ENCODE peak calls at places on chromosomes 16 and 17, in five cellular contexts. One of them, this sample, is unnamed.
A peak's percentile ranks its signal among the peaks of the same experiment; 100 is the strongest.

GRCh38 chr17:61211233-61211632 is 188.4 kb upstream of the TBX2 start:
- DNase-seq in neural crest cell: no peak
- DNase-seq in neural progenitor cell: peak; percentile 63
- DNase-seq in GM12878: no peak
- DNase-seq in upper lobe of right lung: no peak
- DNase-seq in this sample: no peak

GRCh38 chr17:78127240-78127887 is 1.2 kb downstream of the TMC6 start:
- DNase-seq in neural crest cell: peak; percentile 68
- DNase-seq in neural progenitor cell: peak; percentile 50
- DNase-seq in GM12878: no peak
- DNase-seq in upper lobe of right lung: peak; percentile 91
- DNase-seq in this sample: no peak

GRCh38 chr17:2860045-2860444 is 63.8 kb downstream of the RAP1GAP2 start:
- DNase-seq in neural crest cell: no peak
- DNase-seq in neural progenitor cell: no peak
- DNase-seq in GM12878: no peak
- DNase-seq in upper lobe of right lung: no peak
- DNase-seq in this sample: no peak

GRCh38 chr16:27214084-27214961 is 11.0 kb downstream of the KDM8 start:
- DNase-seq in neural crest cell: no peak
- DNase-seq in neural progenitor cell: no peak
- DNase-seq in GM12878: no peak
- DNase-seq in upper lobe of right lung: no peak
- DNase-seq in this sample: no peak

GRCh38 chr17:27326051-27326450 is 32.1 kb downstream of the WSB1 start:
- DNase-seq in neural crest cell: no peak
- DNase-seq in neural progenitor cell: no peak
- DNase-seq in GM12878: no peak
- DNase-seq in upper lobe of right lung: no peak
- DNase-seq in this sample: no peak

GRCh38 chr16:4425378-4426020 is at the start of gene DNAJA3:
- DNase-seq in neural crest cell: peak; percentile 81
- DNase-seq in neural progenitor cell: peak; percentile 98
- DNase-seq in GM12878: peak; percentile 91
- DNase-seq in upper lobe of right lung: peak; percentile 97
- DNase-seq in this sample: peak; percentile 75

GRCh38 chr17:57370051-57370581 is 113.8 kb downstream of the MSI2 start:
- DNase-seq in neural crest cell: no peak
- DNase-seq in neural progenitor cell: peak; percentile 18
- DNase-seq in GM12878: no peak
- DNase-seq in upper lobe of right lung: no peak
- DNase-seq in this sample: no peak

GRCh38 chr16:87959391-87959968 is 8.2 kb downstream of the BANP start:
- DNase-seq in neural crest cell: no peak
- DNase-seq in neural progenitor cell: no peak
- DNase-seq in GM12878: no peak
- DNase-seq in upper lobe of right lung: peak; percentile 65
- DNase-seq in this sample: no peak

GRCh38 chr17:60646701-60647100 is 30.9 kb upstream of the BCAS3 start:
- DNase-seq in neural crest cell: no peak
- DNase-seq in neural progenitor cell: no peak
- DNase-seq in GM12878: no peak
- DNase-seq in upper lobe of right lung: no peak
- DNase-seq in this sample: no peak

GRCh38 chr17:79997004-79997673 is 38.5 kb downstream of the TBC1D16 start:
- DNase-seq in neural crest cell: no peak
- DNase-seq in neural progenitor cell: no peak
- DNase-seq in GM12878: peak; percentile 45
- DNase-seq in upper lobe of right lung: no peak
- DNase-seq in this sample: no peak

GRCh38 chr17:72608436-72608835 is 484.1 kb downstream of the SLC39A11 start:
- DNase-seq in neural crest cell: no peak
- DNase-seq in neural progenitor cell: no peak
- DNase-seq in GM12878: no peak
- DNase-seq in upper lobe of right lung: no peak
- DNase-seq in this sample: no peak

GRCh38 chr17:57817299-57817698 is 32.5 kb downstream of the MRPS23 start:
- DNase-seq in neural crest cell: no peak
- DNase-seq in neural progenitor cell: no peak
- DNase-seq in GM12878: no peak
- DNase-seq in upper lobe of right lung: no peak
- DNase-seq in this sample: no peak

GRCh38 chr16:53061701-53062159 is 6.9 kb downstream of the CHD9 start:
- DNase-seq in neural crest cell: no peak
- DNase-seq in neural progenitor cell: no peak
- DNase-seq in GM12878: peak; percentile 96
- DNase-seq in upper lobe of right lung: peak; percentile 77
- DNase-seq in this sample: no peak

GRCh38 chr17:39643271-39643670 is 6.3 kb downstream of the STARD3 start:
- DNase-seq in neural crest cell: no peak
- DNase-seq in neural progenitor cell: no peak
- DNase-seq in GM12878: no peak
- DNase-seq in upper lobe of right lung: no peak
- DNase-seq in this sample: no peak

GRCh38 chr17:78993241-78993956 is 13.7 kb upstream of the LGALS3BP start:
- DNase-seq in neural crest cell: peak; percentile 68
- DNase-seq in neural progenitor cell: peak; percentile 69
- DNase-seq in GM12878: no peak
- DNase-seq in upper lobe of right lung: peak; percentile 69
- DNase-seq in this sample: peak; percentile 79

GRCh38 chr16:23504453-23505179 is 5.7 kb downstream of the GGA2 start:
- DNase-seq in neural crest cell: no peak
- DNase-seq in neural progenitor cell: peak; percentile 77
- DNase-seq in GM12878: peak; percentile 77
- DNase-seq in upper lobe of right lung: peak; percentile 81
- DNase-seq in this sample: peak; percentile 42

GRCh38 chr17:33682622-33683021 is 389.5 kb upstream of the ASIC2 start:
- DNase-seq in neural crest cell: no peak
- DNase-seq in neural progenitor cell: no peak
- DNase-seq in GM12878: no peak
- DNase-seq in upper lobe of right lung: no peak
- DNase-seq in this sample: no peak

DNA sequence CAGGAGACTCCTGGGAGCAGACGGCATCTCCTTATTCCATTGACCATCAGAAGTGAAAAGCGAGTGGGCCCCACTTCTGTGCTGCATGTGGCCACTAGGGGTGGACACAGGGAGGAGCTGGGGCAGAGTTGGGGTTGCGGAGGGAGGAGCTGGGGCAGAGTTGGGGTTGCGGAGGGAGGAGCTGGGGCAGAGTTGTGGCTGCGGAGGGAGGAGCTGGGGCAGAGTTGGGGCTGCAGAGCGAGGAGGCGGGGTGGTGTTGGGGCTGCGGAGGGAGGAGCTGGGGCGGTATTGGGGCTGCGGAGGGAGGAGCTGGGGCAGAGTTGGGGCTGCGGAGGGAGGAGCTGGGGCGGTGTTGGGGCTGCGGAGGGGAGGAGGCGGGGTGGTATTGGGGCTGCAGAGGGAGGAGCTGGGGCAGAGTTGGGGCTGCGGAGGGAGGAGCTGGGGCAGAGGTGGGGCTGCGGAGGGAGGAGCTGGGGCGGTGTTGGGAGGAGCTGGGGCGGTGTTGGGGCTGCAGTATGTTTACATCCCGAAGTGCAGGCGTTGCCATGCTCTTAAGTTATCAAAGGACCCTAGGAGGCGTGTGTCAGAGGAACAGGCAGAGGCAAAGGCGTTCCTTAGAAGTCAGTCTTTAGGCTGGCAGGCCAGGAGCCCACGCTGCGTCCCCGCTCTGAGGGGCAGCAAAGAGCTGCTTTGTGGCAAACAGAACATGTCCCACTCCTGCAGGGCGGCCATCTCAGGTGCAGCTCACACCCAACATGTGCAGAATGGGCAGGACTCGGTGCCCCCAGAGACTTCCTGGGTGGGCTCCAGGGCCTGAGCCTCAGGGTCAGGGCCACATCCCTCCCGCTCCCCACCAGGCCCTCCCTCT is 76.0 kb downstream of the ZNF778 start:
- DNase-seq in neural crest cell: no peak
- DNase-seq in neural progenitor cell: peak; percentile 52
- DNase-seq in GM12878: no peak
- DNase-seq in upper lobe of right lung: no peak
- DNase-seq in this sample: no peak
- TF ChIP-seq CTCF in neural crest cell: no peak
- TF ChIP-seq CTCF in neural progenitor cell: peak; percentile 42
- TF ChIP-seq CTCF in GM12878: no peak
- TF ChIP-seq CTCF in upper lobe of right lung: no peak
- TF ChIP-seq CTCF in this sample: no peak

GRCh38 chr16:2854700-2855309 is 3.2 kb downstream of the PRSS22 start:
- DNase-seq in neural crest cell: peak; percentile 26
- DNase-seq in neural progenitor cell: no peak
- DNase-seq in GM12878: no peak
- DNase-seq in upper lobe of right lung: no peak
- DNase-seq in this sample: no peak
- TF ChIP-seq CTCF in neural crest cell: peak; percentile 68
- TF ChIP-seq CTCF in neural progenitor cell: peak; percentile 61
- TF ChIP-seq CTCF in GM12878: no peak
- TF ChIP-seq CTCF in upper lobe of right lung: peak; percentile 43
- TF ChIP-seq CTCF in this sample: no peak

GRCh38 chr16:46689492-46690280 is at the start of gene ORC6:
- DNase-seq in neural crest cell: peak; percentile 96
- DNase-seq in neural progenitor cell: peak; percentile 98
- DNase-seq in GM12878: no peak
- DNase-seq in upper lobe of right lung: peak; percentile 99
- DNase-seq in this sample: peak; percentile 99
- TF ChIP-seq CTCF in neural crest cell: peak; percentile 60
- TF ChIP-seq CTCF in neural progenitor cell: peak; percentile 60
- TF ChIP-seq CTCF in GM12878: peak; percentile 54
- TF ChIP-seq CTCF in upper lobe of right lung: peak; percentile 29
- TF ChIP-seq CTCF in this sample: no peak

DNA sequence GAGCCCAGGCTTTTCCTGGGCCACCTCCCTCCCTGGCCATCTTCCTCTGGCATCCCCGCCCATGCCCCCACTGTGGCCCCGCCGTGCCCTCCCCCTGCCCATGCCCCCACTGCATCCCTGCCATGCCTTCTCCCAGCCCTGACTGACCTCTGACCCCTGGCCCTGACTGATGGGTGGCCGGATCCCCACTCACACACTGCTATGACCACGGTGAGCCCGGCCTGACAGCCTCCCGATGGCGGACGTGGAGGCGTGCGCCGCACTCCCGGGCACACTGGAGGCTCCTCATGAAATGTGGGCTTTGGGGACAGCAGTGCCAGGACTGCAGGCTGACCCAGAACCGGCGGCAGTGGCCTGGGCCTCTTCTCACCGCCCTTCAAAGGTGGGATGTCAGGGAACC is 10.6 kb upstream of the C1QTNF8 start:
- DNase-seq in neural crest cell: no peak
- DNase-seq in neural progenitor cell: no peak
- DNase-seq in GM12878: no peak
- DNase-seq in upper lobe of right lung: no peak
- DNase-seq in this sample: no peak
- TF ChIP-seq CTCF in neural crest cell: no peak
- TF ChIP-seq CTCF in neural progenitor cell: no peak
- TF ChIP-seq CTCF in GM12878: no peak
- TF ChIP-seq CTCF in upper lobe of right lung: no peak
- TF ChIP-seq CTCF in this sample: no peak